ENCODE peak calls at places on chromosomes 7 and 10, in five cellular contexts. O, A, M, D and L are unnamed samples.

GRCh38 chr7:116465125-116465524 is 34.4 kb upstream of the CAV2 start:
- DNase-seq in O (no peak), A (no peak), M (no peak), D (no peak), L (peak; percentile 36)

GRCh38 chr7:2978403-2978802 is 65.3 kb downstream of the CARD11 start:
- DNase-seq in M (peak; percentile 89), D (peak; percentile 95), A (no peak), O (peak; percentile 21), L (peak; percentile 68)

GRCh38 chr7:70177166-70177565 is 578.9 kb downstream of the AUTS2 start:
- DNase-seq in A (peak; percentile 41), D (no peak), M (no peak), O (no peak), L (no peak)

GRCh38 chr10:6279540-6280267 is 77.0 kb downstream of the PFKFB3 start:
- DNase-seq in A (peak; percentile 31), M (no peak), D (no peak), O (no peak), L (peak; percentile 97)

GRCh38 chr10:78292987-78293865 is 259.6 kb downstream of the RPS24 start:
- DNase-seq in M (no peak), D (no peak), O (no peak), A (no peak), L (peak; percentile 90)

GRCh38 chr10:117476281-117476680 is 66.3 kb upstream of the EMX2 start:
- DNase-seq in M (no peak), O (no peak), D (no peak), A (no peak), L (no peak)

GRCh38 chr7:44987996-44988395 is 9.2 kb upstream of the MYO1G start:
- DNase-seq in M (no peak), O (no peak), A (no peak), D (no peak), L (no peak)

GRCh38 chr7:12244129-12244528 is 33.0 kb downstream of the TMEM106B start:
- DNase-seq in A (no peak), M (no peak), D (no peak), O (no peak), L (peak; percentile 86)

GRCh38 chr7:23603632-23604295 is 6.6 kb downstream of the CCDC126 start:
- DNase-seq in D (no peak), O (no peak), A (no peak), M (no peak), L (no peak)

GRCh38 chr7:20340839-20341238 is 10.1 kb downstream of the ITGB8 start:
- DNase-seq in D (no peak), A (no peak), M (no peak), O (no peak), L (peak; percentile 45)

GRCh38 chr10:86971146-86971991 is 3.1 kb downstream of the ADIRF start:
- DNase-seq in A (peak; percentile 55), O (peak; percentile 89), D (peak; percentile 76), M (peak; percentile 83), L (peak; percentile 70)

GRCh38 chr10:51685768-51686167 is 13.6 kb downstream of the CSTF2T start:
- DNase-seq in O (no peak), A (no peak), M (no peak), D (no peak), L (no peak)

GRCh38 chr7:155993420-155994252 is 181.4 kb upstream of the SHH start:
- DNase-seq in D (no peak), M (no peak), O (no peak), A (no peak), L (no peak)